ENCODE peak calls at places on chromosomes 4 and X, in eight cellular contexts. F is astrocyte; C is iris pigment epithelial cell; N is endothelial cell; M is D341Med; H is cardiac fibroblast; G is stimulated activated CD8-positive, alpha-beta memory T cell treated with anti-CD3 and anti-CD28 coated beads, Interleukin-12 subunit alpha, Interleukin-12 subunit beta, amount 100 ng/mL, for 4 hours; S is Calu3. P is an unnamed sample.

GRCh38 chr4:101835121-101835904 is 44.8 kb downstream of the BANK1 start:
- DNase-seq in F (peak; percentile 48), G (no peak), C (peak; percentile 77), H (peak; percentile 85), M (no peak), N (no peak), S (peak; percentile 57), P (no peak)

GRCh38 chr4:98446499-98447375 is 185.6 kb downstream of the RAP1GDS1 start:
- DNase-seq in N (no peak), G (peak; percentile 46), C (peak; percentile 96), S (no peak), M (no peak), H (peak; percentile 64), F (peak; percentile 95), P (no peak)

GRCh38 chr4:186134254-186134653 is 29.8 kb downstream of the FAM149A start:
- DNase-seq in N (no peak), G (no peak), H (no peak), S (no peak), F (no peak), M (no peak), C (no peak), P (no peak)

GRCh38 chrX:19204623-19205022 is 82.4 kb upstream of the ADGRG2 start:
- DNase-seq in S (no peak), H (no peak), C (no peak), G (no peak), F (no peak), N (no peak), M (no peak), P (no peak)

GRCh38 chrX:68114573-68115199 is 318.6 kb downstream of the OPHN1 start:
- DNase-seq in C (peak; percentile 28), N (no peak), F (peak; percentile 23), S (peak; percentile 57), G (no peak), H (peak; percentile 48), M (no peak), P (no peak)

GRCh38 chr4:165971941-165972340 is 98.9 kb downstream of the TLL1 start:
- DNase-seq in C (peak; percentile 37), G (no peak), S (no peak), H (peak; percentile 36), N (no peak), F (peak; percentile 38), M (no peak), P (no peak)

GRCh38 chrX:17590892-17591740 is 146.2 kb upstream of the SCML1 start:
- DNase-seq in C (peak; percentile 71), N (peak; percentile 44), M (peak; percentile 68), G (no peak), S (peak; percentile 71), H (peak; percentile 80), F (peak; percentile 67), P (peak; percentile 1)

GRCh38 chr4:150032541-150032940 is 45.7 kb upstream of the DCLK2 start:
- DNase-seq in H (no peak), M (no peak), S (no peak), F (no peak), N (no peak), G (no peak), C (no peak), P (no peak)

GRCh38 chr4:122007016-122007415 is 55.2 kb upstream of the TRPC3 start:
- DNase-seq in M (no peak), N (no peak), F (peak; percentile 9), S (no peak), H (no peak), G (no peak), C (no peak), P (no peak)

GRCh38 chr4:134388351-134388750 is 186.8 kb upstream of the PABPC4L start:
- DNase-seq in N (no peak), F (no peak), S (no peak), M (no peak), C (no peak), H (no peak), G (no peak), P (no peak)

GRCh38 chrX:667360-667759 is 36.8 kb downstream of the SHOX start:
- DNase-seq in C (no peak), G (no peak), N (no peak), S (no peak), F (no peak), M (no peak), H (no peak), P (no peak)

GRCh38 chrX:41332408-41332987 is 1.5 kb upstream of the DDX3X start:
- DNase-seq in G (no peak), C (peak; percentile 65), S (no peak), N (no peak), F (peak; percentile 43), M (no peak), H (peak; percentile 38), P (no peak)

GRCh38 chrX:51155566-51155965 is 177.1 kb upstream of the NUDT10 start:
- DNase-seq in M (no peak), S (no peak), G (no peak), C (no peak), F (no peak), N (no peak), H (no peak), P (no peak)

GRCh38 chr4:187276786-187277408 is 553.2 kb upstream of the FAT1 start:
- DNase-seq in M (no peak), F (peak; percentile 10), G (no peak), N (no peak), H (peak; percentile 33), C (peak; percentile 36), S (no peak), P (no peak)

GRCh38 chr4:89549907-89550306 is 242.3 kb upstream of the GPRIN3 start:
- DNase-seq in H (peak; percentile 58), N (no peak), C (peak; percentile 83), M (no peak), F (no peak), S (no peak), G (no peak), P (no peak)

GRCh38 chr4:169902658-169903345 is 123.4 kb downstream of the MFAP3L start:
- DNase-seq in S (no peak), F (no peak), H (no peak), G (no peak), C (no peak), N (no peak), M (no peak), P (no peak)

GRCh38 chrX:21989415-21989814 is 42.7 kb upstream of the PHEX start:
- DNase-seq in C (no peak), M (no peak), H (no peak), F (no peak), G (no peak), S (no peak), N (no peak), P (no peak)

GRCh38 chr4:27702710-27703431 is 842.2 kb downstream of the STIM2 start:
- DNase-seq in M (no peak), S (peak; percentile 16), C (peak; percentile 12), N (peak; percentile 15), G (no peak), F (no peak), H (no peak), P (no peak)

GRCh38 chr4:155403886-155404285 is 27.1 kb upstream of the MAP9 start:
- DNase-seq in N (no peak), F (peak; percentile 39), C (peak; percentile 66), M (peak; percentile 30), G (no peak), S (no peak), H (peak; percentile 70), P (no peak)

GRCh38 chrX:6026484-6026883 is 202.2 kb downstream of the NLGN4X start:
- DNase-seq in S (no peak), H (no peak), G (no peak), C (no peak), M (no peak), N (no peak), F (no peak), P (no peak)

GRCh38 chr4:87975466-87975865 is at the start of gene SPP1:
- DNase-seq in N (peak; percentile 28), G (no peak), M (no peak), H (no peak), C (peak; percentile 16), S (peak; percentile 76), F (peak; percentile 51), P (no peak)

GRCh38 chrX:121151293-121151692 is 103.9 kb downstream of the GLUD2 start:
- DNase-seq in G (no peak), C (no peak), M (no peak), S (no peak), N (no peak), H (no peak), F (no peak), P (no peak)

GRCh38 chr4:141158219-141158618 is 24.9 kb upstream of the RNF150 start:
- DNase-seq in F (no peak), G (no peak), N (no peak), M (peak; percentile 46), S (no peak), C (peak; percentile 34), H (peak; percentile 64), P (no peak)

GRCh38 chr4:149961876-149962597 is 116.2 kb upstream of the DCLK2 start:
- DNase-seq in M (no peak), H (peak; percentile 66), F (peak; percentile 62), S (peak; percentile 4), C (peak; percentile 81), N (no peak), G (no peak), P (no peak)

P was measured in T1000.